ENCODE peak calls at places on chromosomes 7 and 10, in seven cellular contexts. One of them, this sample, is unnamed. For H3K9me3 and H3K4me1, the result is how much of the 10 kb centered on the place peaks cover.

GRCh38 chr7:134351424-134351823 is 34.7 kb upstream of the SLC35B4 start:
- DNase-seq in astrocyte: no peak
- DNase-seq in IMR-90: no peak
- DNase-seq in heart left ventricle: no peak
- DNase-seq in lower lobe of right lung: no peak
- DNase-seq in PC-9: no peak
- DNase-seq in CD4-positive, CD25-positive, alpha-beta regulatory T cell: no peak
- DNase-seq in this sample: no peak

GRCh38 chr7:3095046-3095445 is 51.4 kb upstream of the CARD11 start:
- DNase-seq in IMR-90: no peak
- DNase-seq in CD4-positive, CD25-positive, alpha-beta regulatory T cell: peak
- DNase-seq in heart left ventricle: no peak
- DNase-seq in lower lobe of right lung: peak
- DNase-seq in PC-9: no peak
- DNase-seq in astrocyte: no peak
- DNase-seq in this sample: no peak

GRCh38 chr10:970311-971149 is 17.7 kb upstream of the GTPBP4 start:
- DNase-seq in lower lobe of right lung: no peak
- DNase-seq in CD4-positive, CD25-positive, alpha-beta regulatory T cell: no peak
- DNase-seq in heart left ventricle: no peak
- DNase-seq in PC-9: no peak
- DNase-seq in astrocyte: no peak
- DNase-seq in IMR-90: no peak
- DNase-seq in this sample: no peak

GRCh38 chr10:102300289-102300843 is 55.0 kb downstream of the GBF1 start:
- DNase-seq in CD4-positive, CD25-positive, alpha-beta regulatory T cell: no peak
- DNase-seq in heart left ventricle: no peak
- DNase-seq in IMR-90: peak
- DNase-seq in astrocyte: peak
- DNase-seq in lower lobe of right lung: no peak
- DNase-seq in PC-9: no peak
- DNase-seq in this sample: no peak

GRCh38 chr10:69965086-69965485 is 87.6 kb upstream of the MACROH2A2 start:
- DNase-seq in CD4-positive, CD25-positive, alpha-beta regulatory T cell: no peak
- DNase-seq in heart left ventricle: no peak
- DNase-seq in PC-9: no peak
- DNase-seq in lower lobe of right lung: no peak
- DNase-seq in IMR-90: no peak
- DNase-seq in astrocyte: no peak
- DNase-seq in this sample: no peak

GRCh38 chr7:74193913-74194312 is 15.9 kb upstream of the LAT2 start:
- DNase-seq in astrocyte: no peak
- DNase-seq in IMR-90: no peak
- DNase-seq in CD4-positive, CD25-positive, alpha-beta regulatory T cell: no peak
- DNase-seq in lower lobe of right lung: no peak
- DNase-seq in heart left ventricle: no peak
- DNase-seq in PC-9: no peak
- DNase-seq in this sample: no peak

GRCh38 chr7:76048668-76048988 is 722 bp downstream of the MDH2 start:
- DNase-seq in astrocyte: no peak
- DNase-seq in IMR-90: no peak
- DNase-seq in PC-9: no peak
- DNase-seq in lower lobe of right lung: peak
- DNase-seq in heart left ventricle: no peak
- DNase-seq in CD4-positive, CD25-positive, alpha-beta regulatory T cell: no peak
- DNase-seq in this sample: peak

GRCh38 chr10:30928742-30929141 is 102.9 kb downstream of the ZNF438 start:
- DNase-seq in astrocyte: no peak
- DNase-seq in lower lobe of right lung: no peak
- DNase-seq in IMR-90: no peak
- DNase-seq in heart left ventricle: no peak
- DNase-seq in PC-9: no peak
- DNase-seq in CD4-positive, CD25-positive, alpha-beta regulatory T cell: no peak
- DNase-seq in this sample: no peak

GRCh38 chr7:127290801-127291361 is 38.1 kb upstream of the GRM8 start:
- DNase-seq in PC-9: no peak
- DNase-seq in astrocyte: peak
- DNase-seq in lower lobe of right lung: no peak
- DNase-seq in CD4-positive, CD25-positive, alpha-beta regulatory T cell: no peak
- DNase-seq in heart left ventricle: no peak
- DNase-seq in IMR-90: peak
- DNase-seq in this sample: no peak

GRCh38 chr10:58546137-58546536 is 33.5 kb downstream of the BICC1 start:
- DNase-seq in CD4-positive, CD25-positive, alpha-beta regulatory T cell: no peak
- DNase-seq in lower lobe of right lung: no peak
- DNase-seq in IMR-90: no peak
- DNase-seq in astrocyte: no peak
- DNase-seq in PC-9: no peak
- DNase-seq in heart left ventricle: no peak
- DNase-seq in this sample: no peak

GRCh38 chr10:131726460-131726861 is 174.3 kb upstream of the PPP2R2D start:
- DNase-seq in IMR-90: no peak
- DNase-seq in CD4-positive, CD25-positive, alpha-beta regulatory T cell: no peak
- DNase-seq in PC-9: no peak
- DNase-seq in astrocyte: no peak
- DNase-seq in lower lobe of right lung: peak
- DNase-seq in heart left ventricle: peak
- DNase-seq in this sample: no peak

GRCh38 chr7:129238546-129238945 is 13.7 kb downstream of the AHCYL2 start:
- DNase-seq in CD4-positive, CD25-positive, alpha-beta regulatory T cell: no peak
- DNase-seq in heart left ventricle: no peak
- DNase-seq in PC-9: no peak
- DNase-seq in astrocyte: no peak
- DNase-seq in IMR-90: no peak
- DNase-seq in lower lobe of right lung: no peak
- DNase-seq in this sample: no peak

GRCh38 chr10:108465871-108466641 is 1301.5 kb upstream of the SORCS1 start:
- DNase-seq in lower lobe of right lung: peak
- DNase-seq in heart left ventricle: peak
- DNase-seq in astrocyte: peak
- DNase-seq in IMR-90: no peak
- DNase-seq in CD4-positive, CD25-positive, alpha-beta regulatory T cell: no peak
- DNase-seq in PC-9: no peak
- DNase-seq in this sample: peak

GRCh38 chr10:48792687-48793096 is 108.0 kb downstream of the WDFY4 start:
- DNase-seq in PC-9: no peak
- DNase-seq in heart left ventricle: no peak
- DNase-seq in astrocyte: peak
- DNase-seq in IMR-90: peak
- DNase-seq in CD4-positive, CD25-positive, alpha-beta regulatory T cell: no peak
- DNase-seq in lower lobe of right lung: no peak
- DNase-seq in this sample: no peak

GRCh38 chr7:133912916-133913697 is 214.0 kb upstream of the LRGUK start:
- DNase-seq in lower lobe of right lung: no peak
- DNase-seq in IMR-90: peak
- DNase-seq in PC-9: no peak
- DNase-seq in CD4-positive, CD25-positive, alpha-beta regulatory T cell: no peak
- DNase-seq in astrocyte: peak
- DNase-seq in heart left ventricle: no peak
- DNase-seq in this sample: no peak

GRCh38 chr10:22646291-22646926 is 68.0 kb downstream of the PIP4K2A start:
- DNase-seq in CD4-positive, CD25-positive, alpha-beta regulatory T cell: no peak
- DNase-seq in PC-9: no peak
- DNase-seq in astrocyte: peak
- DNase-seq in heart left ventricle: no peak
- DNase-seq in IMR-90: no peak
- DNase-seq in lower lobe of right lung: no peak
- DNase-seq in this sample: no peak

GRCh38 chr7:80298201-80298600 is 163.6 kb downstream of the GNAI1 start:
- DNase-seq in IMR-90: peak
- DNase-seq in lower lobe of right lung: no peak
- DNase-seq in PC-9: no peak
- DNase-seq in CD4-positive, CD25-positive, alpha-beta regulatory T cell: no peak
- DNase-seq in heart left ventricle: no peak
- DNase-seq in astrocyte: no peak
- DNase-seq in this sample: no peak

GRCh38 chr7:93307131-93307660 is 75.0 kb downstream of the VPS50 start:
- DNase-seq in IMR-90: peak
- DNase-seq in heart left ventricle: no peak
- DNase-seq in CD4-positive, CD25-positive, alpha-beta regulatory T cell: no peak
- DNase-seq in astrocyte: peak
- DNase-seq in PC-9: no peak
- DNase-seq in lower lobe of right lung: no peak
- DNase-seq in this sample: no peak

GRCh38 chr7:114415054-114415997 is 711 bp downstream of the FOXP2 start:
- DNase-seq in astrocyte: no peak
- DNase-seq in CD4-positive, CD25-positive, alpha-beta regulatory T cell: no peak
- DNase-seq in heart left ventricle: no peak
- DNase-seq in lower lobe of right lung: no peak
- DNase-seq in IMR-90: no peak
- DNase-seq in PC-9: no peak
- DNase-seq in this sample: no peak

GRCh38 chr10:119391430-119392313 is 150.8 kb downstream of the RGS10 start:
- DNase-seq in astrocyte: no peak
- DNase-seq in lower lobe of right lung: no peak
- DNase-seq in IMR-90: no peak
- DNase-seq in PC-9: no peak
- DNase-seq in CD4-positive, CD25-positive, alpha-beta regulatory T cell: no peak
- DNase-seq in heart left ventricle: no peak
- DNase-seq in this sample: no peak

GRCh38 chr10:129936266-129936922 is 27.7 kb downstream of the EBF3 start:
- DNase-seq in CD4-positive, CD25-positive, alpha-beta regulatory T cell: no peak
- DNase-seq in astrocyte: no peak
- DNase-seq in PC-9: no peak
- DNase-seq in heart left ventricle: peak
- DNase-seq in lower lobe of right lung: no peak
- DNase-seq in IMR-90: no peak
- DNase-seq in this sample: no peak

GRCh38 chr7:149790146-149790548 is 16.8 kb upstream of the ZNF467 start:
- DNase-seq in heart left ventricle: peak
- DNase-seq in PC-9: no peak
- DNase-seq in astrocyte: no peak
- DNase-seq in CD4-positive, CD25-positive, alpha-beta regulatory T cell: no peak
- DNase-seq in IMR-90: no peak
- DNase-seq in lower lobe of right lung: peak
- DNase-seq in this sample: peak

GRCh38 chr7:71372991-71373390 is 241.0 kb downstream of the GALNT17 start:
- DNase-seq in lower lobe of right lung: no peak
- DNase-seq in PC-9: no peak
- DNase-seq in CD4-positive, CD25-positive, alpha-beta regulatory T cell: no peak
- DNase-seq in heart left ventricle: no peak
- DNase-seq in astrocyte: no peak
- DNase-seq in IMR-90: no peak
- DNase-seq in this sample: no peak
- H3K9me3 ChIP-seq in lower lobe of right lung: under half
- H3K9me3 ChIP-seq in PC-9: under half
- H3K9me3 ChIP-seq in CD4-positive, CD25-positive, alpha-beta regulatory T cell: under half
- H3K9me3 ChIP-seq in heart left ventricle: under half
- H3K9me3 ChIP-seq in astrocyte: under half
- H3K9me3 ChIP-seq in IMR-90: under half
- H3K9me3 ChIP-seq in this sample: under half

GRCh38 chr7:143405671-143406352 is 2.8 kb downstream of the EPHA1 start:
- DNase-seq in astrocyte: no peak
- DNase-seq in lower lobe of right lung: no peak
- DNase-seq in CD4-positive, CD25-positive, alpha-beta regulatory T cell: no peak
- DNase-seq in PC-9: no peak
- DNase-seq in heart left ventricle: no peak
- DNase-seq in IMR-90: no peak
- DNase-seq in this sample: no peak

GRCh38 chr7:143408686-143409551 is at the start of gene EPHA1:
- DNase-seq in CD4-positive, CD25-positive, alpha-beta regulatory T cell: peak
- DNase-seq in astrocyte: no peak
- DNase-seq in heart left ventricle: no peak
- DNase-seq in PC-9: peak
- DNase-seq in lower lobe of right lung: peak
- DNase-seq in IMR-90: no peak
- DNase-seq in this sample: peak

GRCh38 chr7:143405158-143405557 is 3.5 kb downstream of the EPHA1 start:
- DNase-seq in lower lobe of right lung: no peak
- DNase-seq in heart left ventricle: peak
- DNase-seq in CD4-positive, CD25-positive, alpha-beta regulatory T cell: no peak
- DNase-seq in astrocyte: no peak
- DNase-seq in IMR-90: peak
- DNase-seq in PC-9: no peak
- DNase-seq in this sample: peak

GRCh38 chr7:143408247-143408685 is 390 bp downstream of the EPHA1 start:
- DNase-seq in PC-9: no peak
- DNase-seq in heart left ventricle: no peak
- DNase-seq in astrocyte: no peak
- DNase-seq in CD4-positive, CD25-positive, alpha-beta regulatory T cell: no peak
- DNase-seq in IMR-90: no peak
- DNase-seq in lower lobe of right lung: no peak
- DNase-seq in this sample: no peak

DNA sequence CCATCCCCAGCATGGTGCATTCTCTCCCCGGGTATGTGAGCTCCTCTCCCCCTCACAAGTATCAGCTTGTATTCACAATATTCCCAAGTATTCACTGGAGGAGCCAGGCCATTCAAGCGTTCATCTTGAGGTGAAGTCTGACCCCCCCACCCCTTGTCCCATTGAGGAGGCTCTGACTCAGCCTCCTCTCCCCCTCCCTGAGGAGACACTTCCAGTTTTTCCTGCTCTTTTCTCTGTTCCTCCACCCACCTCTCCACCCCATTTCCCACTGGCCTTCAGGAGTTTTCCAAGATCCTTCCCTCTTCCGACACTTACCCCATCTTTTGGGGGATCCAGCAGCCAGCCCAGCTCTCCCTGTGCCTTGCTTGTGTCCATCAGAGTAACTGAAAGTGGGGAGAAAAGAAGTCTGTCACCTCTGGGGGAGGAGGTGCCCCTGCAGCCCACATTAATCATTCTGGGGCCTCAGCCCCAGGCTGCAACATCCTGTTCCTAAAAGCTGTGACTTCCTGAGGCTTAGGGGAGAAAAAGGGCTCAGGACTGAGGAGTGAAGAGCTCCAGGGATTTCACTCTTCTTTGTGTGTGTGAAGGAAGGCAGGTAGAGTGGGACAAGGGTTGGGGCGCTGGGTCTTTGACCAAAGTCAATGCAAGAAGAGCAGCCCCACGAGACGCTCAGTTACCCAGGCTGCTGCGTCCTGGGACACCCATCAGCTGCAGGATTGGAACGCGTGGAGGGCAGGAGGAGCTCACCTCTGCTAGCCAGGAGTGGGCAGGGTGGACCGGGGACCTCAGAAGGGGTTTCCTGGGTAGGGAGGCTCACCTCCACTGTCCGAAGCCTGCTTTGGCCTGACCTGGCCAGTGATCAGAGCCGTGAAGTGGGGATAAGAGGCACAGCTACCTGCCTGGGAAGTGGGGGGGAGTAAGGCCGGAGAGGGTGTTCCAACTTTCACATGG is 1.1 kb downstream of the EPHA1 start:
- DNase-seq in lower lobe of right lung: no peak
- DNase-seq in PC-9: peak
- DNase-seq in CD4-positive, CD25-positive, alpha-beta regulatory T cell: no peak
- DNase-seq in astrocyte: no peak
- DNase-seq in IMR-90: no peak
- DNase-seq in heart left ventricle: no peak
- DNase-seq in this sample: peak
- H3K27ac ChIP-seq in lower lobe of right lung: peak
- H3K27ac ChIP-seq in PC-9: peak
- H3K27ac ChIP-seq in CD4-positive, CD25-positive, alpha-beta regulatory T cell: no peak
- H3K27ac ChIP-seq in astrocyte: no peak
- H3K27ac ChIP-seq in IMR-90: no peak
- H3K27ac ChIP-seq in heart left ventricle: no peak
- H3K27ac ChIP-seq in this sample: no peak

GRCh38 chr7:123727071-123727837 is 21.5 kb downstream of the WASL start:
- DNase-seq in heart left ventricle: no peak
- DNase-seq in PC-9: peak
- DNase-seq in lower lobe of right lung: no peak
- DNase-seq in astrocyte: peak
- DNase-seq in CD4-positive, CD25-positive, alpha-beta regulatory T cell: no peak
- DNase-seq in IMR-90: peak
- DNase-seq in this sample: no peak
- H3K4me1 ChIP-seq in heart left ventricle: under half
- H3K4me1 ChIP-seq in PC-9: under half
- H3K4me1 ChIP-seq in lower lobe of right lung: under half
- H3K4me1 ChIP-seq in astrocyte: under half
- H3K4me1 ChIP-seq in CD4-positive, CD25-positive, alpha-beta regulatory T cell: under half
- H3K4me1 ChIP-seq in IMR-90: under half
- H3K4me1 ChIP-seq in this sample: under half

GRCh38 chr7:56578612-56579011 is 462.4 kb upstream of the NUPR2 start:
- DNase-seq in heart left ventricle: no peak
- DNase-seq in astrocyte: no peak
- DNase-seq in lower lobe of right lung: no peak
- DNase-seq in PC-9: no peak
- DNase-seq in CD4-positive, CD25-positive, alpha-beta regulatory T cell: no peak
- DNase-seq in IMR-90: no peak
- DNase-seq in this sample: no peak
- H3K9me3 ChIP-seq in heart left ventricle: under half
- H3K9me3 ChIP-seq in astrocyte: under half
- H3K9me3 ChIP-seq in lower lobe of right lung: under half
- H3K9me3 ChIP-seq in PC-9: under half
- H3K9me3 ChIP-seq in CD4-positive, CD25-positive, alpha-beta regulatory T cell: under half
- H3K9me3 ChIP-seq in IMR-90: under half
- H3K9me3 ChIP-seq in this sample: under half